ENCODE peak calls at places on chromosome 1, in five cellular contexts. One of them, this sample, is unnamed.

GRCh38 chr1:94061513-94062443 is 59.2 kb downstream of the ABCA4 start:
- DNase-seq in fibroblast of the aortic adventitia: peak; percentile 89
- DNase-seq in putamen: peak; percentile 43
- DNase-seq in NCI-H1694: peak; percentile 85
- DNase-seq in lower lobe of right lung: peak; percentile 67
- DNase-seq in this sample: peak; percentile 63

GRCh38 chr1:157963713-157964112 is 29.7 kb upstream of the KIRREL1 start:
- DNase-seq in fibroblast of the aortic adventitia: peak; percentile 75
- DNase-seq in putamen: peak; percentile 67
- DNase-seq in NCI-H1694: peak; percentile 74
- DNase-seq in lower lobe of right lung: peak; percentile 62
- DNase-seq in this sample: peak; percentile 86

GRCh38 chr1:31617218-31617916 is at the start of gene HCRTR1:
- DNase-seq in fibroblast of the aortic adventitia: no peak
- DNase-seq in putamen: no peak
- DNase-seq in NCI-H1694: no peak
- DNase-seq in lower lobe of right lung: no peak
- DNase-seq in this sample: no peak

GRCh38 chr1:15007842-15008241 is 145.7 kb upstream of the TMEM51 start:
- DNase-seq in fibroblast of the aortic adventitia: peak; percentile 40
- DNase-seq in putamen: no peak
- DNase-seq in NCI-H1694: no peak
- DNase-seq in lower lobe of right lung: no peak
- DNase-seq in this sample: no peak

GRCh38 chr1:100810360-100810759 is 84.3 kb downstream of the EXTL2 start:
- DNase-seq in fibroblast of the aortic adventitia: peak; percentile 76
- DNase-seq in putamen: no peak
- DNase-seq in NCI-H1694: no peak
- DNase-seq in lower lobe of right lung: no peak
- DNase-seq in this sample: peak; percentile 28

GRCh38 chr1:83627045-83627444 is 371.9 kb downstream of the TTLL7 start:
- DNase-seq in fibroblast of the aortic adventitia: no peak
- DNase-seq in putamen: no peak
- DNase-seq in NCI-H1694: no peak
- DNase-seq in lower lobe of right lung: no peak
- DNase-seq in this sample: no peak

GRCh38 chr1:58899581-58900271 is 115.9 kb upstream of the JUN start:
- DNase-seq in fibroblast of the aortic adventitia: no peak
- DNase-seq in putamen: no peak
- DNase-seq in NCI-H1694: no peak
- DNase-seq in lower lobe of right lung: no peak
- DNase-seq in this sample: no peak

GRCh38 chr1:55060133-55060999 is 21.0 kb downstream of the PCSK9 start:
- DNase-seq in fibroblast of the aortic adventitia: peak; percentile 19
- DNase-seq in putamen: no peak
- DNase-seq in NCI-H1694: peak; percentile 62
- DNase-seq in lower lobe of right lung: no peak
- DNase-seq in this sample: no peak

GRCh38 chr1:212540031-212540430 is 68.5 kb upstream of the ATF3 start:
- DNase-seq in fibroblast of the aortic adventitia: no peak
- DNase-seq in putamen: peak; percentile 64
- DNase-seq in NCI-H1694: no peak
- DNase-seq in lower lobe of right lung: no peak
- DNase-seq in this sample: no peak

GRCh38 chr1:2197732-2198165 is 3.2 kb upstream of the FAAP20 start:
- DNase-seq in fibroblast of the aortic adventitia: no peak
- DNase-seq in putamen: no peak
- DNase-seq in NCI-H1694: no peak
- DNase-seq in lower lobe of right lung: no peak
- DNase-seq in this sample: no peak

GRCh38 chr1:28591708-28592313 is at the start of gene RAB42:
- DNase-seq in fibroblast of the aortic adventitia: no peak
- DNase-seq in putamen: no peak
- DNase-seq in NCI-H1694: no peak
- DNase-seq in lower lobe of right lung: peak; percentile 76
- DNase-seq in this sample: peak; percentile 84

GRCh38 chr1:15406911-15407559 is 2.7 kb upstream of the EFHD2 start:
- DNase-seq in fibroblast of the aortic adventitia: peak; percentile 89
- DNase-seq in putamen: no peak
- DNase-seq in NCI-H1694: no peak
- DNase-seq in lower lobe of right lung: no peak
- DNase-seq in this sample: no peak